ENCODE peak calls at places on chromosome 1, in ten cellular contexts. R is endothelial cell of umbilical vein; G is kidney epithelial cell; Y is mammary epithelial cell; J is CD8-positive, alpha-beta T cell; U is tibial artery; Q is HL-60; L is heart right ventricle; P is GM06990; V is IMR-90. T is an unnamed sample.
A peak's percentile ranks its signal among the peaks of the same experiment; 100 is the strongest.

GRCh38 chr1:32448773-32449456 is 16.0 kb upstream of the ZBTB8B start:
- DNase-seq in P (no peak), R (peak; percentile 18), Y (no peak), U (no peak), L (no peak), V (no peak), J (no peak), G (no peak), Q (no peak), T (no peak)

GRCh38 chr1:110672753-110673108 is 2.0 kb downstream of the KCNA3 start:
- DNase-seq in L (no peak), P (peak; percentile 26), Q (peak; percentile 26), G (no peak), U (no peak), Y (no peak), J (peak; percentile 14), R (no peak), V (no peak), T (no peak)

GRCh38 chr1:68322096-68322495 is 89.8 kb upstream of the WLS start:
- DNase-seq in J (no peak), L (no peak), Y (no peak), P (no peak), R (no peak), G (no peak), V (no peak), Q (no peak), U (no peak), T (no peak)

GRCh38 chr1:10192263-10192662 is 18.1 kb upstream of the KIF1B start:
- DNase-seq in G (no peak), R (no peak), U (no peak), P (no peak), Q (no peak), L (no peak), Y (no peak), J (no peak), V (no peak), T (no peak)

GRCh38 chr1:58805716-58806571 is 22.1 kb upstream of the JUN start:
- DNase-seq in V (no peak), U (no peak), P (peak; percentile 68), G (no peak), R (no peak), J (no peak), L (no peak), Y (no peak), Q (no peak), T (no peak)

GRCh38 chr1:60063561-60063960 is 10.0 kb downstream of the C1orf87 start:
- DNase-seq in G (no peak), V (no peak), U (no peak), R (no peak), P (no peak), J (no peak), Q (no peak), Y (no peak), L (no peak), T (no peak)

GRCh38 chr1:10693497-10694273 is 102.8 kb downstream of the CASZ1 start:
- DNase-seq in J (peak; percentile 32), V (no peak), P (peak; percentile 60), Q (peak; percentile 13), L (no peak), G (no peak), Y (no peak), U (no peak), R (peak; percentile 41), T (no peak)

GRCh38 chr1:25922633-25923567 is 16.7 kb upstream of the STMN1 start:
- DNase-seq in L (peak; percentile 35), Q (peak; percentile 42), U (peak; percentile 21), R (peak; percentile 34), Y (no peak), G (peak; percentile 21), V (no peak), P (peak; percentile 23), J (peak; percentile 44), T (peak; percentile 5)

GRCh38 chr1:41618066-41618825 is 133.8 kb upstream of the EDN2 start:
- DNase-seq in L (peak; percentile 79), R (peak; percentile 42), P (no peak), Q (peak; percentile 12), G (no peak), Y (peak; percentile 62), J (no peak), U (peak; percentile 88), V (peak; percentile 44), T (no peak)

GRCh38 chr1:188689542-188689941 is 1788.1 kb downstream of the BRINP3 start:
- DNase-seq in Y (peak; percentile 56), G (no peak), U (no peak), L (no peak), R (no peak), J (no peak), V (peak; percentile 33), Q (no peak), P (no peak), T (peak; percentile 24)

GRCh38 chr1:110254604-110255003 is 44.5 kb downstream of the KCNC4 start:
- DNase-seq in L (no peak), R (no peak), G (no peak), Y (no peak), J (no peak), V (no peak), Q (no peak), U (no peak), P (no peak), T (no peak)

GRCh38 chr1:52532732-52533327 is 20.1 kb downstream of the TUT4 start:
- DNase-seq in Y (no peak), V (no peak), U (no peak), P (no peak), Q (no peak), G (no peak), R (no peak), L (no peak), J (no peak), T (no peak)
- H3K4me3 ChIP-seq in Y (no peak overlapping the region), V (no peak overlapping the region), U (no peak overlapping the region), P (no peak overlapping the region), Q (no peak overlapping the region), G (no peak overlapping the region), R (no peak overlapping the region), L (no peak overlapping the region), J (no peak overlapping the region), T (no peak overlapping the region)

DNA sequence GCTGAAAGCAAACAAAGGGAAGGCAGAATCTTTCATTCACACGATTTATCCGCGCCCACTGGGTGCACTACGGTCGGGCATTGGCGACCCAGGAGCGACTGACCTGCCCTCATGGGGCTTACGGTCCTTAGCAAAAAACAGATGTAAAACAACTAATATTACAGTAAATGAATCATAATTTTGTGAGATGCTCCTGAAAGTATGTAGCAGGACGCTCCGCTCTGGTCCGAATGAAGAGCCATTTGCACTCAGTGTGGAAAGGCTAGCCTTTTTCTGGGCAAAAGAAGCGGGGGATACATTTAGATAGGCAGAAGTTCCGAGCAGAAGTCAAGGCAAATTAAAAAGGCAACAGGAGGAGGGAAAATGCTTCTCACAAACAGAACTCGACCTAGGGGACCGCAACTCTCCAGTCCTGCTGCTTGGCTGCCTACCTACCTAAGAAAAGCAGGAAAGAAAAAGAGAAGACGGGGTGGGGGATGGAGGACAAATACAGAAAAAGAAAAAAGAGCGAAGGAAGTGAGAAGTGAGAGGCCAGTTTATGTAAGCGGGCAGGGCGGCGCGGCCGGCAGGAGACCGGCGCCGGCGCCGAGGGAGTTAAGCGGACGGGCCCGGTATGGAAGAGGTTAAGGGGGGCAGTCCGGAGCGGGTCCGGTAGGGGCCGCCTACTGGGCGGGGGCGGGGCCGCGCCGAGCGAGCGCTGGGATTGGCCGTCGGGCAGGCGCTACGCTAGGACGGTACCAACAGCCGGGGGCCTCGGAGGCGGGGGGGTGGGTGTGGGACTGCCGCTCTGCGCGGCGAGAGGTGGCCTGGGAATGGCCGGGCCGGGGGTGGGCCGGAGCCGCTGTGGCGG is at the start of gene FAM20B:
- DNase-seq in V (peak; percentile 88), U (peak; percentile 91), Y (peak; percentile 89), L (peak; percentile 95), G (peak; percentile 65), J (peak; percentile 85), P (peak; percentile 97), R (peak; percentile 92), Q (peak; percentile 80), T (peak; percentile 87)
- TF ChIP-seq CTCF in V (no peak), U (no peak), Y (no peak), L (no peak), G (no peak), J (no peak), P (no peak), R (no peak), Q (no peak), T (no peak)

DNA sequence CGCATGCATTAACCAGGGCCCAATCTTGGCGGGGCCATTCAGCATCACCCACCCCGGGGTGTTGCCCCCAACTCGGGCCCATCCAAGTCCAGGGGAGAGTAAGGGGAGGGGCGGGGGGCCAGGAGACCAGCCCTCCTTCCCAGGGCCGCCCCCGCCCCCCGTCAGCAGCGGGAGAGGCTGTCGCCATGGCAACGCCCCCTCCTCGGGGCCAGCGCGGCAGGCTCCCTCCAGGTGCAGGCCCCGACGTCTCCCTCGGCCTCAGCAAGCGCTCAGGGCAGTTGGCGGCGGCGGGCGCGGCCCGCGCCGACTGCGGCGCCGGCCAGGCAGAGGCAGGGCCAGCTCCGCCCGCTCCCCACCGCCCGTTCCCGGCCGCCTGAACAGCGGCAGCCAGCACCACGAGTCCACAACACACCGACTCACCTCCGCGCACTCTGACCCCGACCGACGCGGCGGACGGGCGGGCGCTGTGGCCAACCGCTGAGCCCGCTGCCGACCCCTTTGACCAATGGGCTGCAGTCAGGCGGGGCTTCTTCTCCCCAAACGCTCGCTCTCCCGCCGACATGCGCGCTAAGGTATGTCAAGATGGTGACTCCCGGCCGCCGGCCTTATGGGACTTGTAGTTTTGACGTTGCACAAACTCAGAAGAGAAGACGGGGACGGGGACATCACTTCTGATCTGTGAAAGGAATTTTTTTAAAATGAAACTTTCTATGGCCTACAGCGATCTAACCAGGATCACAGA is at the start of gene ERI3:
- DNase-seq in G (peak; percentile 87), Y (peak; percentile 98), L (peak; percentile 97), Q (peak; percentile 94), R (peak; percentile 99), J (peak; percentile 92), V (peak; percentile 96), U (peak; percentile 99), P (peak; percentile 98), T (peak; percentile 96)
- H3K27me3 ChIP-seq in G (no peaks in the 10 kb centered on the region), Y (no peaks in the 10 kb centered on the region), L (no peaks in the 10 kb centered on the region), Q (no peaks in the 10 kb centered on the region), R (no peaks in the 10 kb centered on the region), J (no peaks in the 10 kb centered on the region), V (no peaks in the 10 kb centered on the region), U (no peaks in the 10 kb centered on the region), P (no peaks in the 10 kb centered on the region), T (no peaks in the 10 kb centered on the region)

GRCh38 chr1:190474587-190475305 is 2.9 kb downstream of the BRINP3 start:
- DNase-seq in Y (no peak), U (no peak), V (peak; percentile 3), J (no peak), L (no peak), G (no peak), P (no peak), R (peak; percentile 13), Q (no peak), T (no peak)

GRCh38 chr1:190475394-190476250 is 2.0 kb downstream of the BRINP3 start:
- DNase-seq in Y (no peak), R (peak; percentile 22), L (no peak), J (no peak), P (no peak), U (no peak), Q (no peak), G (no peak), V (peak; percentile 11), T (no peak)

GRCh38 chr1:190477687-190478192 is at the start of gene BRINP3:
- DNase-seq in V (peak; percentile 21), Q (no peak), U (no peak), L (no peak), P (no peak), R (peak; percentile 17), G (no peak), J (no peak), Y (no peak), T (no peak)

GRCh38 chr1:190478193-190479007 is 736 bp upstream of the BRINP3 start:
- DNase-seq in R (peak; percentile 49), G (no peak), U (no peak), P (no peak), Q (no peak), V (peak; percentile 37), J (no peak), Y (peak; percentile 20), L (no peak), T (no peak)

GRCh38 chr1:190474010-190474409 is 3.7 kb downstream of the BRINP3 start:
- DNase-seq in R (no peak), V (no peak), U (no peak), J (no peak), L (no peak), Y (no peak), G (no peak), P (no peak), Q (no peak), T (no peak)
- H3K4me3 ChIP-seq in R (no peak overlapping the region), V (no peak overlapping the region), U (no peak overlapping the region), J (no peak overlapping the region), L (no peak overlapping the region), Y (no peak overlapping the region), G (no peak overlapping the region), P (no peak overlapping the region), Q (no peak overlapping the region), T (no peak overlapping the region)

T was measured in brain microvascular endothelial cell.